ENCODE peak calls at places on chromosomes 2 and 18, in seven cellular contexts. C is effector memory CD4-positive, alpha-beta T cell; G is DMS153; K is AG09319; A is occipital lobe; H is tibial nerve; J is progenitor cell of endocrine pancreas. M is an unnamed sample.

GRCh38 chr18:61001138-61001537 is 332.1 kb upstream of the CDH20 start:
- DNase-seq in A (no peak), K (no peak), H (no peak), J (no peak), C (no peak), G (no peak), M (no peak)

GRCh38 chr2:239780236-239780997 is 244.7 kb downstream of the NDUFA10 start:
- DNase-seq in H (no peak), A (no peak), K (no peak), G (no peak), C (no peak), J (no peak), M (no peak)

GRCh38 chr18:33270297-33270696 is 170.2 kb downstream of the CCDC178 start:
- DNase-seq in K (no peak), G (no peak), H (no peak), C (no peak), J (no peak), A (no peak), M (no peak)

GRCh38 chr2:226623587-226624368 is 175.8 kb downstream of the IRS1 start:
- DNase-seq in A (no peak), J (no peak), G (no peak), K (no peak), H (no peak), C (no peak), M (no peak)

GRCh38 chr2:28062867-28063266 is 172.3 kb downstream of the BABAM2 start:
- DNase-seq in A (no peak), K (no peak), G (no peak), C (no peak), H (no peak), J (no peak), M (no peak)

GRCh38 chr2:68151037-68151436 is 6.7 kb upstream of the PNO1 start:
- DNase-seq in J (no peak), G (no peak), A (no peak), K (no peak), H (no peak), C (no peak), M (no peak)

GRCh38 chr2:53941749-53942148 is 29.0 kb downstream of the PSME4 start:
- DNase-seq in J (no peak), H (no peak), G (no peak), K (no peak), A (no peak), C (no peak), M (no peak)

GRCh38 chr2:73838889-73839539 is 10.3 kb downstream of the STAMBP start:
- DNase-seq in K (no peak), H (no peak), J (no peak), G (no peak), C (no peak), A (no peak), M (no peak)

GRCh38 chr2:226649871-226650660 is 149.6 kb downstream of the IRS1 start:
- DNase-seq in G (peak; percentile 92), H (peak; percentile 18), A (peak; percentile 17), K (peak; percentile 92), J (no peak), C (peak; percentile 24), M (no peak)

GRCh38 chr2:7111626-7112025 is 194.4 kb downstream of the RNF144A start:
- DNase-seq in J (no peak), H (no peak), K (no peak), C (no peak), G (peak; percentile 21), A (no peak), M (peak; percentile 14)

GRCh38 chr18:40877096-40877495 is 1077.9 kb upstream of the PIK3C3 start:
- DNase-seq in J (no peak), C (no peak), K (no peak), A (no peak), H (no peak), G (no peak), M (no peak)

GRCh38 chr2:25204190-25204838 is 35.9 kb upstream of the POMC start:
- DNase-seq in A (no peak), J (no peak), K (no peak), G (no peak), C (no peak), H (no peak), M (no peak)

GRCh38 chr18:23675896-23676295 is 13.2 kb upstream of the ANKRD29 start:
- DNase-seq in C (no peak), K (no peak), J (no peak), A (no peak), H (no peak), G (no peak), M (no peak)

GRCh38 chr2:212536385-212537310 is 2.0 kb downstream of the ERBB4 start:
- DNase-seq in H (no peak), K (no peak), G (no peak), J (peak; percentile 19), C (no peak), A (no peak), M (no peak)

GRCh38 chr18:45785015-45785597 is 40.4 kb upstream of the SIGLEC15 start:
- DNase-seq in A (no peak), G (no peak), J (no peak), H (no peak), K (no peak), C (no peak), M (no peak)

GRCh38 chr18:48879008-48879431 is 71.7 kb downstream of the SMAD7 start:
- DNase-seq in J (peak; percentile 68), G (no peak), K (no peak), H (no peak), C (no peak), A (no peak), M (no peak)

GRCh38 chr2:23692901-23693605 is 233.9 kb downstream of the ATAD2B start:
- DNase-seq in G (no peak), K (no peak), C (no peak), A (no peak), J (no peak), H (peak; percentile 9), M (no peak)

GRCh38 chr2:227473019-227473461 is 1.1 kb downstream of the AGFG1 start:
- DNase-seq in C (no peak), G (no peak), H (no peak), A (no peak), J (no peak), K (no peak), M (no peak)

GRCh38 chr18:76452357-76452756 is 42.7 kb downstream of the ZNF516 start:
- DNase-seq in H (no peak), C (no peak), J (no peak), K (no peak), A (no peak), G (no peak), M (no peak)

GRCh38 chr2:142857247-142858154 is 20.0 kb upstream of the KYNU start:
- DNase-seq in J (no peak), G (no peak), H (no peak), K (no peak), C (no peak), A (no peak), M (no peak)

GRCh38 chr2:231104115-231104713 is 20.6 kb downstream of the HTR2B start:
- DNase-seq in C (peak; percentile 27), H (peak; percentile 57), K (peak; percentile 49), G (peak; percentile 23), J (peak; percentile 21), A (peak; percentile 44), M (peak; percentile 54)

GRCh38 chr2:111708478-111708877 is 175.5 kb downstream of the ANAPC1 start:
- DNase-seq in H (no peak), G (no peak), A (no peak), C (no peak), K (no peak), J (no peak), M (no peak)

GRCh38 chr18:22214731-22215528 is 45.5 kb downstream of the GATA6 start:
- DNase-seq in J (no peak), A (no peak), H (no peak), C (no peak), G (peak; percentile 53), K (no peak), M (no peak)

GRCh38 chr2:117785740-117786139 is 28.8 kb upstream of the DDX18 start:
- DNase-seq in G (peak; percentile 61), C (peak; percentile 6), K (peak; percentile 14), H (no peak), J (peak; percentile 28), A (no peak), M (peak; percentile 70)

GRCh38 chr2:150169230-150169629 is 318.2 kb downstream of the RND3 start:
- DNase-seq in J (no peak), K (no peak), C (no peak), G (no peak), A (no peak), H (no peak), M (no peak)

GRCh38 chr2:40220177-40220925 is 231.5 kb downstream of the SLC8A1 start:
- DNase-seq in C (no peak), J (no peak), G (no peak), H (no peak), K (no peak), A (no peak), M (no peak)

GRCh38 chr2:20499387-20499786 is 52.5 kb downstream of the RHOB start:
- DNase-seq in A (no peak), G (no peak), K (no peak), J (no peak), C (no peak), H (peak; percentile 9), M (no peak)

GRCh38 chr18:8351173-8351572 is 258.1 kb upstream of the RAB12 start:
- DNase-seq in J (no peak), C (no peak), H (no peak), G (no peak), K (no peak), A (no peak), M (no peak)

GRCh38 chr18:55509631-55510372 is 78.2 kb downstream of the TCF4 start:
- DNase-seq in H (no peak), G (no peak), J (no peak), C (no peak), A (no peak), K (no peak), M (peak; percentile 16)

GRCh38 chr2:206115026-206115578 is 29.1 kb upstream of the INO80D start:
- DNase-seq in H (no peak), C (no peak), A (no peak), J (no peak), G (no peak), K (no peak), M (no peak)

GRCh38 chr2:217797661-217798069 is 205.1 kb downstream of the TNS1 start:
- DNase-seq in A (no peak), K (no peak), G (peak; percentile 80), H (no peak), C (no peak), J (peak; percentile 5), M (peak; percentile 80)

GRCh38 chr2:85753035-85753524 is 711 bp upstream of the ATOH8 start:
- DNase-seq in C (no peak), H (no peak), J (no peak), A (no peak), G (no peak), K (no peak), M (no peak)

GRCh38 chr2:173521450-173522192 is 166.9 kb downstream of the CDCA7 start:
- DNase-seq in J (no peak), A (no peak), G (no peak), K (no peak), H (no peak), C (no peak), M (no peak)

GRCh38 chr2:107027797-107028196 is 141.8 kb upstream of the ST6GAL2 start:
- DNase-seq in A (no peak), C (no peak), G (no peak), K (no peak), H (no peak), J (no peak), M (peak; percentile 10)

GRCh38 chr2:46779447-46779941 is 136.1 kb downstream of the MCFD2 start:
- DNase-seq in C (no peak), G (no peak), A (no peak), K (no peak), J (no peak), H (no peak), M (no peak)

GRCh38 chr2:232342635-232343565 is 35.7 kb upstream of the ALPP start:
- DNase-seq in J (no peak), C (no peak), H (no peak), K (no peak), G (peak; percentile 61), A (no peak), M (no peak)

GRCh38 chr2:160309585-160309984 is 109.5 kb upstream of the ITGB6 start:
- DNase-seq in K (no peak), J (no peak), G (no peak), C (no peak), H (no peak), A (no peak), M (no peak)

GRCh38 chr2:101474752-101475384 is at the start of gene RFX8:
- DNase-seq in K (peak; percentile 86), A (no peak), H (no peak), G (no peak), J (no peak), C (peak; percentile 2), M (no peak)

M was measured in MM.1S.